ENCODE peak calls at places on chromosome 14, in nine cellular contexts. N is ovary, P is right lobe of liver, J is HepG2, O is IMR-90, E is body of pancreas, A is spleen, B is A549, V is stomach. M is an unnamed sample.

GRCh38 chr14:78885884-78886283 is 715.7 kb downstream of the NRXN3 start:
- DNase-seq in N (no peak), P (no peak), J (no peak), O (no peak), E (no peak), A (no peak), B (no peak), V (no peak), M (no peak)

GRCh38 chr14:30069536-30069935 is 141.9 kb upstream of the PRKD1 start:
- DNase-seq in N (no peak), P (no peak), J (no peak), O (no peak), E (no peak), A (no peak), B (no peak), V (no peak), M (no peak)

GRCh38 chr14:26729851-26730250 is 132.0 kb upstream of the NOVA1 start:
- DNase-seq in N (no peak), P (no peak), J (no peak), O (no peak), E (no peak), A (no peak), B (no peak), V (no peak), M (no peak)

GRCh38 chr14:66009104-66009503 is 477.1 kb upstream of the CCDC196 start:
- DNase-seq in N (no peak), P (no peak), J (no peak), O (peak), E (no peak), A (no peak), B (peak), V (no peak), M (peak)

GRCh38 chr14:78005325-78005724 is 164.8 kb upstream of the NRXN3 start:
- DNase-seq in N (no peak), P (no peak), J (no peak), O (no peak), E (no peak), A (no peak), B (peak), V (no peak), M (no peak)

GRCh38 chr14:105647784-105648608 is 121.6 kb downstream of the TMEM121 start:
- DNase-seq in N (no peak), P (no peak), J (no peak), O (no peak), E (no peak), A (peak), B (no peak), V (no peak), M (no peak)

GRCh38 chr14:78152246-78153068 is 17.7 kb upstream of the NRXN3 start:
- DNase-seq in N (no peak), P (no peak), J (no peak), O (no peak), E (no peak), A (no peak), B (no peak), V (no peak), M (no peak)

GRCh38 chr14:84361476-84361875 is 1168.5 kb upstream of the FLRT2 start:
- DNase-seq in N (no peak), P (no peak), J (no peak), O (no peak), E (no peak), A (no peak), B (no peak), V (no peak), M (no peak)

GRCh38 chr14:74425525-74426201 is 347 bp downstream of the SYNDIG1L start:
- DNase-seq in N (no peak), P (peak), J (no peak), O (no peak), E (peak), A (peak), B (peak), V (no peak), M (peak)

GRCh38 chr14:102499401-102500189 is 10.0 kb downstream of the ANKRD9 start:
- DNase-seq in N (no peak), P (no peak), J (no peak), O (no peak), E (no peak), A (no peak), B (no peak), V (no peak), M (peak)

GRCh38 chr14:47675489-47676300 is at the start of gene MDGA2:
- DNase-seq in N (no peak), P (peak), J (no peak), O (no peak), E (no peak), A (peak), B (peak), V (no peak), M (no peak)

GRCh38 chr14:89673499-89674225 is 256.6 kb upstream of the FOXN3 start:
- DNase-seq in N (no peak), P (no peak), J (no peak), O (peak), E (no peak), A (no peak), B (no peak), V (no peak), M (no peak)

GRCh38 chr14:95048771-95049312 is 108.5 kb downstream of the DICER1 start:
- DNase-seq in N (no peak), P (no peak), J (no peak), O (no peak), E (no peak), A (peak), B (no peak), V (peak), M (no peak)

GRCh38 chr14:70882771-70883492 is 24.3 kb upstream of the PCNX1 start:
- DNase-seq in N (no peak), P (no peak), J (no peak), O (peak), E (no peak), A (no peak), B (no peak), V (no peak), M (no peak)

GRCh38 chr14:47012533-47012932 is 361.0 kb upstream of the RPL10L start:
- DNase-seq in N (no peak), P (no peak), J (no peak), O (no peak), E (no peak), A (no peak), B (no peak), V (no peak), M (no peak)

GRCh38 chr14:71403673-71404072 is 496.4 kb downstream of the PCNX1 start:
- DNase-seq in N (no peak), P (no peak), J (peak), O (peak), E (peak), A (no peak), B (no peak), V (no peak), M (no peak)

GRCh38 chr14:31944256-31945073 is 132.6 kb upstream of the ARHGAP5 start:
- DNase-seq in N (no peak), P (no peak), J (peak), O (no peak), E (no peak), A (no peak), B (peak), V (peak), M (no peak)

GRCh38 chr14:93629636-93630035 is 158.6 kb downstream of the PRIMA1 start:
- DNase-seq in N (no peak), P (no peak), J (no peak), O (no peak), E (no peak), A (no peak), B (no peak), V (no peak), M (no peak)

GRCh38 chr14:94128216-94128839 is 1.1 kb downstream of the IFI27L2 start:
- DNase-seq in N (no peak), P (no peak), J (no peak), O (no peak), E (no peak), A (no peak), B (no peak), V (peak), M (no peak)

GRCh38 chr14:95305145-95305544 is 14.6 kb downstream of the CLMN start:
- DNase-seq in N (no peak), P (no peak), J (no peak), O (no peak), E (no peak), A (no peak), B (no peak), V (no peak), M (no peak)

GRCh38 chr14:96888593-96888992 is 91.4 kb downstream of the VRK1 start:
- DNase-seq in N (no peak), P (no peak), J (no peak), O (no peak), E (no peak), A (no peak), B (no peak), V (no peak), M (no peak)

DNA sequence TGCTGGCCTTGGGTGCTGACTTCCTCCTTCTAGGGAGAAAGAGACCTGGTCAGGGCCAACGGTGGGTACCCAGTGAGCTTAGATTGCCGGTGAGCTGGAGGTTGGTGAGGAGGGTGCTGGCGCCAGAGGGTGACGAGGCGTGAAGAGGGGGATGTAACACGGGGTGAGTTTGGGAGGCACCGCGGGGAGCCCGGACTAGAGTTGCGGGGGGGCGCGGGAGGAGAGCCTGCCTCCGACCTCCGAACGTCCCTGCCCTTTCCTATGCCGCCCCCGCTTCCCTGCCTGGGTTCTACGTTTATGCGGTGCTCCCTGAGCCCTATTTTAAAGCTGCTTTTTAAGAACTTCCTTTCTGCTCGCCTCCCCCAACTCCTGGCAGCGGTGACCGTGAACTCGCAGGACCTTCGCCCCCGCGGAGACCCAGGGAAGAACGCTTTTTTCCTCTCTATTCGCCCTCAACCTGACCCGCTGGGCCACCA is 18.6 kb downstream of the OR6S1 start:
- DNase-seq in N (no peak), P (no peak), J (no peak), O (no peak), E (no peak), A (no peak), B (no peak), V (no peak), M (no peak)
- H3K4me3 ChIP-seq in N (no peak), P (no peak), J (peak), O (no peak), E (no peak), A (no peak), B (no peak), V (no peak), M (peak)

GRCh38 chr14:101405931-101406330 is 155.4 kb upstream of the DIO3 start:
- DNase-seq in N (no peak), P (no peak), J (no peak), O (no peak), E (no peak), A (no peak), B (no peak), V (no peak), M (no peak)
- TF ChIP-seq POLR2A in N (no peak), P (no peak), J (no peak), O (no peak), E (no peak), A (no peak), B (no peak), V (no peak), M (no peak)

GRCh38 chr14:73286598-73286997 is 49.3 kb downstream of the PAPLN start:
- DNase-seq in N (no peak), P (no peak), J (no peak), O (no peak), E (no peak), A (no peak), B (no peak), V (no peak), M (no peak)

GRCh38 chr14:73287071-73287470 is 49.8 kb downstream of the PAPLN start:
- DNase-seq in N (no peak), P (no peak), J (no peak), O (no peak), E (no peak), A (no peak), B (no peak), V (no peak), M (no peak)

GRCh38 chr14:73289308-73289707 is 52.0 kb downstream of the PAPLN start:
- DNase-seq in N (no peak), P (no peak), J (no peak), O (no peak), E (no peak), A (no peak), B (no peak), V (no peak), M (no peak)

GRCh38 chr14:73290279-73290678 is 53.0 kb downstream of the PAPLN start:
- DNase-seq in N (no peak), P (no peak), J (no peak), O (peak), E (no peak), A (no peak), B (no peak), V (no peak), M (no peak)

DNA sequence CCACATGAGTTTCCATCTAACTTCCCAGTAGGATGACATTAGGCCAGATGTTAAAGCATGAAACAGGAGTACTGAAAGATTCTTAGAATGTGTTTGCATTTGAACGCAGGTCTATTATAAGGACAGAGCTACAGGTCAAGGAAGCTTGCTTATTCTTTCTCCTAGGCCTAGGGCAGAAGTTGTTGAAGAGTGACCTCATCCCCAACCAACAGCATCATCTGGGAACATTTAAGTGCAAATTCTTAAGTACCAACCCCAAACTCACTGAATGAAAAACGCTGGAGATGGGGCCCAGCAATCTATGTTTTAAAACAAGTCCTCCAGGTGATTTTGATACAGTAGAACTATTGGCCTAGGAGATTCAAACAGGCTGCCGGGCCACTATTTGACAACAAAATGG is 52.4 kb downstream of the PAPLN start:
- DNase-seq in N (no peak), P (no peak), J (no peak), O (peak), E (no peak), A (no peak), B (no peak), V (no peak), M (no peak)
- H3K27ac ChIP-seq in N (no peak), P (no peak), J (no peak), O (no peak), E (no peak), A (no peak), B (no peak), V (no peak), M (no peak)

GRCh38 chr14:100165376-100165775 is 5.9 kb upstream of the DEGS2 start:
- DNase-seq in N (no peak), P (no peak), J (no peak), O (no peak), E (no peak), A (no peak), B (no peak), V (peak), M (no peak)
- H3K4me3 ChIP-seq in N (no peak), P (no peak), J (no peak), O (no peak), E (no peak), A (no peak), B (no peak), V (peak), M (no peak)

GRCh38 chr14:68937790-68938514 is 41.1 kb downstream of the ACTN1 start:
- DNase-seq in N (no peak), P (peak), J (no peak), O (no peak), E (peak), A (no peak), B (no peak), V (peak), M (peak)
- TF ChIP-seq POLR2A in N (no peak), P (peak), J (no peak), O (no peak), E (peak), A (no peak), B (no peak), V (no peak), M (no peak)

DNA sequence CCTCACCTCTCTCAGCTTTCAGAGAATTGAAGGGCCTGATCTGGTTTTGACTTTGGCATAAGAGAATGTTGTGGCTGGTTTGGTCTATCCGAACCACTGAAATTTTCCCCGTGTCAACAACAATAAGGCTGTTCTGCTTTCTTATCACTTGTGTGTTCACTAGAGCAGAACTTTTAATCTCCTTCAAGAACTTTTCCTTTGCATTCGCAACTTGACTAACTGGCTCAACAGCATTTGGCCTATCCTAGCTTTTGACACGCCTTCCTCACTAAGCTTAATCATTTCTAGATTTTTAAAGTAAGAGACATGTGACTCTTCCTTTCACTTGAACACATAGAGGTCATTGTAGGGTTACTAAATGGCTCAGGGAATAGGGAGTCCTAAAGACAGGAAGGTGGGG is 25.9 kb upstream of the EDDM3A start:
- DNase-seq in N (no peak), P (no peak), J (no peak), O (no peak), E (peak), A (no peak), B (no peak), V (peak), M (no peak)
- H3K27ac ChIP-seq in N (no peak), P (no peak), J (no peak), O (no peak), E (peak), A (no peak), B (no peak), V (peak), M (no peak)

M was measured in heart left ventricle.